ENCODE peak calls at places on chromosome 12, in six cellular contexts. One of them, this sample, is unnamed. For H3K9me3, the result is how much of the 10 kb centered on the place peaks cover.

GRCh38 chr12:109600481-109600880 is 26.9 kb downstream of the MVK start:
- DNase-seq in transverse colon: no peak
- DNase-seq in tibial nerve: no peak
- DNase-seq in K562: no peak
- DNase-seq in upper lobe of left lung: no peak
- DNase-seq in SK-N-SH: no peak
- DNase-seq in this sample: no peak

GRCh38 chr12:118645219-118645618 is 268.9 kb downstream of the SUDS3 start:
- DNase-seq in transverse colon: no peak
- DNase-seq in tibial nerve: no peak
- DNase-seq in K562: peak
- DNase-seq in upper lobe of left lung: no peak
- DNase-seq in SK-N-SH: no peak
- DNase-seq in this sample: no peak

GRCh38 chr12:18703326-18703725 is 34.5 kb downstream of the PLCZ1 start:
- DNase-seq in transverse colon: no peak
- DNase-seq in tibial nerve: no peak
- DNase-seq in K562: no peak
- DNase-seq in upper lobe of left lung: no peak
- DNase-seq in SK-N-SH: no peak
- DNase-seq in this sample: no peak

GRCh38 chr12:91331371-91331770 is 148.8 kb upstream of the DCN start:
- DNase-seq in transverse colon: no peak
- DNase-seq in tibial nerve: no peak
- DNase-seq in K562: no peak
- DNase-seq in upper lobe of left lung: no peak
- DNase-seq in SK-N-SH: no peak
- DNase-seq in this sample: no peak

GRCh38 chr12:71186571-71187288 is 28.9 kb upstream of the TSPAN8 start:
- DNase-seq in transverse colon: no peak
- DNase-seq in tibial nerve: no peak
- DNase-seq in K562: no peak
- DNase-seq in upper lobe of left lung: no peak
- DNase-seq in SK-N-SH: no peak
- DNase-seq in this sample: no peak

GRCh38 chr12:7666595-7666994 is 887 bp upstream of the APOBEC1 start:
- DNase-seq in transverse colon: no peak
- DNase-seq in tibial nerve: no peak
- DNase-seq in K562: no peak
- DNase-seq in upper lobe of left lung: no peak
- DNase-seq in SK-N-SH: no peak
- DNase-seq in this sample: no peak

GRCh38 chr12:57852620-57853509 is 6.3 kb upstream of the CTDSP2 start:
- DNase-seq in transverse colon: peak
- DNase-seq in tibial nerve: no peak
- DNase-seq in K562: no peak
- DNase-seq in upper lobe of left lung: peak
- DNase-seq in SK-N-SH: no peak
- DNase-seq in this sample: peak

GRCh38 chr12:74999474-74999873 is 210.2 kb downstream of the KCNC2 start:
- DNase-seq in transverse colon: no peak
- DNase-seq in tibial nerve: no peak
- DNase-seq in K562: no peak
- DNase-seq in upper lobe of left lung: no peak
- DNase-seq in SK-N-SH: no peak
- DNase-seq in this sample: no peak

GRCh38 chr12:106954462-106955376 is 988 bp upstream of the TMEM263 start:
- DNase-seq in transverse colon: peak
- DNase-seq in tibial nerve: peak
- DNase-seq in K562: peak
- DNase-seq in upper lobe of left lung: peak
- DNase-seq in SK-N-SH: peak
- DNase-seq in this sample: peak

GRCh38 chr12:47509398-47509851 is 196.4 kb downstream of the RPAP3 start:
- DNase-seq in transverse colon: no peak
- DNase-seq in tibial nerve: no peak
- DNase-seq in K562: no peak
- DNase-seq in upper lobe of left lung: no peak
- DNase-seq in SK-N-SH: no peak
- DNase-seq in this sample: no peak
- H3K27ac ChIP-seq in transverse colon: peak
- H3K27ac ChIP-seq in tibial nerve: no peak
- H3K27ac ChIP-seq in K562: no peak
- H3K27ac ChIP-seq in upper lobe of left lung: peak
- H3K27ac ChIP-seq in SK-N-SH: peak
- H3K27ac ChIP-seq in this sample: no peak

DNA sequence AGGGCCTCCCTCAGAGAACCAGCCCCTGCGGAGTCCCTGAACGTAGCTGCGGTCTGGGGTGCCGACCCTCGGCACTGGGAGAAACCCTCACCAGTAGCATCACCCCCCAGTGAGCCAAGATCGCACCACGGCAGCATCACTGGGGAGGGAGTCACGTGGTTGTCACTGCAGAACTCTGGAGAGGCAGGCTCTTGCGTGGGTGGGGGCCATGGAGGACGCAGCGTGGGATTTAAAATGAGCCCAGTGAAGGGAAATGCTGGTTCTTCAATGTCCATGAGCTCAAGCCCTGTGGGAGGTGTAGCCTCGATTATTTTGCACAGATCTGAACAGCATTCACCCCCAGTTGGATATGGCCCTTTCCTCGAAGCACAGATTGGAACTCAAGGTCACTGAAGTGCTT is 3.9 kb upstream of the GALNT9 start:
- DNase-seq in transverse colon: no peak
- DNase-seq in tibial nerve: no peak
- DNase-seq in K562: no peak
- DNase-seq in upper lobe of left lung: no peak
- DNase-seq in SK-N-SH: no peak
- DNase-seq in this sample: no peak
- H3K9me3 ChIP-seq in transverse colon: under half
- H3K9me3 ChIP-seq in tibial nerve: under half
- H3K9me3 ChIP-seq in K562: under half
- H3K9me3 ChIP-seq in upper lobe of left lung: under half
- H3K9me3 ChIP-seq in SK-N-SH: under half
- H3K9me3 ChIP-seq in this sample: under half

DNA sequence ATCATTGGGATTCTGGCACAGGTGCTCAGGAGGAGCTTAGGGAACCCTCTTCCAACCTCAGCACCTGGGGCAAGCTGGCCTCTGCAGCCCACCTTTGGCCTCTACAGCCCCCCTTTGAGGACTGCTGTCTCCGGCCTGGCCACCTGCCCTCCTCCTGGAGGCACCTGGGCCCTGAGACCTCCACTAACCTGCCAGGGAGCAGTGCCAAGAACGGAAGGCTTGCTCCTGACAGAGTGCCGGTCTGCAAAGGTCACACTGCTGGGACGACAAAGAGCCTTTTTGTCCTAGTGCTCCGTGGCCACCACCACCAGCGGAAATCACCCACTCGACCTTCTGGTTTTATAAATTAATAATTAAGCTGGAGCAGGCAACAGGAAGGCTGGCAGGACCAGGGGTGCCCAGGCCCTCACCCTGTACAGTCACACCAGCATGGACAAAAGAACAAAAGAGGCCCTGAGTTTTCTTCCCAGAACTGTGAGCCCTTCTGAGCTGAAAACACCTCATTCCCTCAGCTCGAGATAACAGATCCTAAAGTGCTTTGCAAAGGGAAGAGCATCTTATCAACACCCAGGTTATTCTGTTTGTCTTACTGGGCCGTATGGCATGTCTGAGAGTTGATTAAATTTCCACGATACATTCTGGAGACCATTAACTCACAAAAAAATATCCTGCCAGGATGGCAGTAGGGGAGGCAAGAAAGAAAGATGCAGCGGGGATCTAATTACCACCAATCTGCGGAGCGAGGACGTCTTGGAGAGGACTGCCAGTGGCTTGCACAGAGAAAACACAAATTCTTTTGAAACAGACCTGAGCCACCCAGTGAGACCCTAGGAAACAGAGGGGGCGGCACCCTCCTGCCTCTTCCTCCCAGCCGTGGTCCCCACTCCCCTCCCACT is 8.2 kb downstream of the TESC start:
- DNase-seq in transverse colon: no peak
- DNase-seq in tibial nerve: no peak
- DNase-seq in K562: no peak
- DNase-seq in upper lobe of left lung: no peak
- DNase-seq in SK-N-SH: no peak
- DNase-seq in this sample: peak
- TF ChIP-seq EP300 in transverse colon: no peak
- TF ChIP-seq EP300 in tibial nerve: no peak
- TF ChIP-seq EP300 in K562: no peak
- TF ChIP-seq EP300 in upper lobe of left lung: no peak
- TF ChIP-seq EP300 in SK-N-SH: no peak
- TF ChIP-seq EP300 in this sample: no peak

GRCh38 chr12:119666900-119667576 is 895 bp upstream of the PRKAB1 start:
- DNase-seq in transverse colon: no peak
- DNase-seq in tibial nerve: no peak
- DNase-seq in K562: no peak
- DNase-seq in upper lobe of left lung: no peak
- DNase-seq in SK-N-SH: no peak
- DNase-seq in this sample: no peak
- H3K27ac ChIP-seq in transverse colon: peak
- H3K27ac ChIP-seq in tibial nerve: peak
- H3K27ac ChIP-seq in K562: no peak
- H3K27ac ChIP-seq in upper lobe of left lung: peak
- H3K27ac ChIP-seq in SK-N-SH: no peak
- H3K27ac ChIP-seq in this sample: no peak

GRCh38 chr12:26112703-26113147 is 12.1 kb downstream of the BHLHE41 start:
- DNase-seq in transverse colon: no peak
- DNase-seq in tibial nerve: no peak
- DNase-seq in K562: no peak
- DNase-seq in upper lobe of left lung: no peak
- DNase-seq in SK-N-SH: no peak
- DNase-seq in this sample: no peak

GRCh38 chr12:26113194-26113654 is 11.6 kb downstream of the BHLHE41 start:
- DNase-seq in transverse colon: no peak
- DNase-seq in tibial nerve: peak
- DNase-seq in K562: no peak
- DNase-seq in upper lobe of left lung: no peak
- DNase-seq in SK-N-SH: no peak
- DNase-seq in this sample: no peak

GRCh38 chr12:26114720-26115406 is 10.0 kb downstream of the BHLHE41 start:
- DNase-seq in transverse colon: no peak
- DNase-seq in tibial nerve: no peak
- DNase-seq in K562: no peak
- DNase-seq in upper lobe of left lung: no peak
- DNase-seq in SK-N-SH: no peak
- DNase-seq in this sample: no peak

GRCh38 chr12:26112232-26112631 is 12.6 kb downstream of the BHLHE41 start:
- DNase-seq in transverse colon: no peak
- DNase-seq in tibial nerve: no peak
- DNase-seq in K562: no peak
- DNase-seq in upper lobe of left lung: no peak
- DNase-seq in SK-N-SH: no peak
- DNase-seq in this sample: no peak

DNA sequence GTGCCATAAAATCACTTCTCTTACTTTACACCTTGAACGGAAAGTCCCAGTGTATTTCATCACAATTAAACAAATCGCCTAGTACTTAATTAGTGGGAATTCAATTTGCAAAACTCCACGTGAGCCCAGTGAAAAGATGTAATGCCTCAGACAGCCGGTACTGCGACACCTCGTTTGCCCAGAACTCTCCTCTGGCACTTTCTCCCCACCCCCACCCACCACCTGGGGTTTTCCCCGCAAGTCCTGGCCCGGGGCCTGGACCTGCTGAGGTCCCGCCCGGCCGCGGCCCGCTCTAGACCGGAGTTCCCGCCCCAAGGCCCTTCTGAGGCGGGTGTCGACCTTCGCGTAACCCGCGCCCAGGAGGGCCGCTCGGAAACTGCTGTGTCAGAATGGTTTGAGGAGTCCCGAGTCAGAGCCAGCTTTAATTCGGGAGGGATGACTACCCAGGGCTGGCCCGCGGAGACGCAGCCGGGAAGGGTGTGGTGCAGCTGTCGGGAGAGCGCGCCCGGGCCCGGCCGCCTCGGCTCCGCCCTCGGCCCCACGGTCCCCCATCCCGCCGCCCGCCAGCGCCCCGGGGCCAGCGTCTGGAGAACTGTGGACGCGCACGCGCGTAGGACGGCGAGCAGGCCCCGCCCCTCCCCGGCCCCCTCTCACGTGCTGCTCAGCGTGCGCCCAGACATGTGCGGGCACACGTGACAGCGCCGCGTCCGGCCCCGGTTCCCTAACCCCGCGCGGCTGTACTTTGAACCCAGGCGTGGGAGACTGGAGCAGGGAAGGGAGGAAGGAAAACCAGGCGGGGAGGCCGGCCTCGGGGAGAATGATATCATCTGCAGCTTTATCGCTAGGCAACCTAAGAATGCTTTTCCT is 10.8 kb downstream of the BHLHE41 start:
- DNase-seq in transverse colon: peak
- DNase-seq in tibial nerve: peak
- DNase-seq in K562: peak
- DNase-seq in upper lobe of left lung: peak
- DNase-seq in SK-N-SH: peak
- DNase-seq in this sample: peak
- H3K9me3 ChIP-seq in transverse colon: under half
- H3K9me3 ChIP-seq in tibial nerve: under half
- H3K9me3 ChIP-seq in K562: under half
- H3K9me3 ChIP-seq in upper lobe of left lung: under half
- H3K9me3 ChIP-seq in SK-N-SH: under half
- H3K9me3 ChIP-seq in this sample: under half

DNA sequence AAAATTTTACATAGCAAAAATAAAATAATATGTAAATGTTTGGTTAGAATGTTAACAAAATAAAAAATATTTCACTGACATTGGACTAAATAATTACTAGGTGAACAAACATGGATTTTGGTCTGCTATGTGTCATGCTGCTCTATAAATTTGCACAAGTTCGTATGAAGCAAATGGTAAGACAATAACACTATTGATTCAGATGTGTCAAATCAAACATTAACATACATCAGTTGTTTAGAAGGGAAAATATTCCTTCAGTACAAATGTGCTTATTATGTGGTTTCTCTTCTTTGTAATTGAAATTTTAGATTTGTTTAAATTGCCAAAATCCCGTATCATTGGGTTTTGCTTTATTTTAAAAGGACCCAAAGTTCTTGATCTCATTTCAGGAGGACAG is 46.9 kb downstream of the PAWR start:
- DNase-seq in transverse colon: no peak
- DNase-seq in tibial nerve: no peak
- DNase-seq in K562: no peak
- DNase-seq in upper lobe of left lung: no peak
- DNase-seq in SK-N-SH: no peak
- DNase-seq in this sample: no peak
- TF ChIP-seq EP300 in transverse colon: no peak
- TF ChIP-seq EP300 in tibial nerve: no peak
- TF ChIP-seq EP300 in K562: no peak
- TF ChIP-seq EP300 in upper lobe of left lung: no peak
- TF ChIP-seq EP300 in SK-N-SH: no peak
- TF ChIP-seq EP300 in this sample: no peak

GRCh38 chr12:15274561-15274967 is 47.7 kb upstream of the PTPRO start:
- DNase-seq in transverse colon: peak
- DNase-seq in tibial nerve: no peak
- DNase-seq in K562: no peak
- DNase-seq in upper lobe of left lung: no peak
- DNase-seq in SK-N-SH: peak
- DNase-seq in this sample: no peak
- H3K27ac ChIP-seq in transverse colon: peak
- H3K27ac ChIP-seq in tibial nerve: no peak
- H3K27ac ChIP-seq in K562: no peak
- H3K27ac ChIP-seq in upper lobe of left lung: no peak
- H3K27ac ChIP-seq in SK-N-SH: no peak
- H3K27ac ChIP-seq in this sample: no peak

This sample was measured in ovary.